ENCODE peak calls at places on chromosomes 1 and 21, in eight cellular contexts. A is activated naive CD4-positive, alpha-beta T cell treated with anti-CD3 and anti-CD28 coated beads for 36 hours; N is kidney glomerular epithelial cell; X is cardiac muscle cell; S is heart right ventricle; K is Calu3; Z is T-cell; F is globus pallidus. B is an unnamed sample.

GRCh38 chr1:21563971-21564370 is 54.7 kb downstream of the ALPL start:
- DNase-seq in A (no peak), N (no peak), X (no peak), S (no peak), K (no peak), Z (no peak), F (no peak), B (no peak)

GRCh38 chr1:195714248-195714647 is 894.0 kb downstream of the KCNT2 start:
- DNase-seq in A (no peak), N (no peak), X (no peak), S (no peak), K (no peak), Z (no peak), F (no peak), B (no peak)

GRCh38 chr21:36718951-36719501 is 20.1 kb downstream of the SIM2 start:
- DNase-seq in A (no peak), N (no peak), X (no peak), S (no peak), K (peak; percentile 82), Z (no peak), F (peak; percentile 88), B (no peak)

GRCh38 chr1:116971481-116971880 is 30.1 kb upstream of the CD101 start:
- DNase-seq in A (no peak), N (no peak), X (no peak), S (no peak), K (no peak), Z (no peak), F (no peak), B (no peak)

GRCh38 chr1:6208723-6209660 is 3.1 kb downstream of the RNF207 start:
- DNase-seq in A (peak; percentile 13), N (no peak), X (peak; percentile 51), S (peak; percentile 63), K (no peak), Z (no peak), F (no peak), B (no peak)

GRCh38 chr1:16720403-16721223 is 19.7 kb upstream of the RNU1-4 start:
- DNase-seq in A (no peak), N (no peak), X (no peak), S (no peak), K (no peak), Z (no peak), F (no peak), B (no peak)

GRCh38 chr1:5551274-5551966 is 440.8 kb downstream of the NPHP4 start:
- DNase-seq in A (peak; percentile 25), N (no peak), X (no peak), S (no peak), K (no peak), Z (no peak), F (no peak), B (no peak)

GRCh38 chr1:176494436-176494835 is 31.5 kb downstream of the PAPPA2 start:
- DNase-seq in A (no peak), N (no peak), X (no peak), S (peak; percentile 27), K (no peak), Z (no peak), F (no peak), B (no peak)

GRCh38 chr1:174990382-174990999 is 9.3 kb upstream of the CACYBP start:
- DNase-seq in A (no peak), N (peak; percentile 67), X (no peak), S (no peak), K (no peak), Z (no peak), F (peak; percentile 52), B (no peak)

GRCh38 chr21:43921602-43921978 is 56.6 kb downstream of the AGPAT3 start:
- DNase-seq in A (peak; percentile 68), N (no peak), X (no peak), S (no peak), K (no peak), Z (no peak), F (no peak), B (no peak)

GRCh38 chr1:105442901-105443300 is 1613.6 kb upstream of the PRMT6 start:
- DNase-seq in A (no peak), N (no peak), X (no peak), S (no peak), K (no peak), Z (no peak), F (no peak), B (no peak)

GRCh38 chr1:245279346-245279745 is 124.6 kb downstream of the KIF26B start:
- DNase-seq in A (no peak), N (no peak), X (no peak), S (no peak), K (no peak), Z (no peak), F (no peak), B (no peak)

GRCh38 chr1:76867342-76868130 is at the start of gene ST6GALNAC5:
- DNase-seq in A (peak; percentile 12), N (no peak), X (peak; percentile 68), S (no peak), K (no peak), Z (no peak), F (no peak), B (no peak)

GRCh38 chr1:30928171-30928570 is 19.6 kb upstream of the SDC3 start:
- DNase-seq in A (no peak), N (no peak), X (no peak), S (no peak), K (no peak), Z (no peak), F (no peak), B (no peak)

GRCh38 chr1:201450721-201451291 is 18.2 kb downstream of the PHLDA3 start:
- DNase-seq in A (no peak), N (peak; percentile 63), X (peak; percentile 45), S (peak; percentile 71), K (peak; percentile 26), Z (no peak), F (peak; percentile 85), B (peak; percentile 69)

GRCh38 chr1:171515299-171515698 is 30.0 kb downstream of the PRRC2C start:
- DNase-seq in A (no peak), N (no peak), X (no peak), S (no peak), K (no peak), Z (no peak), F (no peak), B (no peak)

GRCh38 chr1:44044071-44044801 is 13.0 kb upstream of the SLC6A9 start:
- DNase-seq in A (no peak), N (no peak), X (no peak), S (no peak), K (no peak), Z (no peak), F (no peak), B (no peak)

GRCh38 chr1:204457665-204458064 is 36.9 kb downstream of the PIK3C2B start:
- DNase-seq in A (no peak), N (no peak), X (no peak), S (no peak), K (no peak), Z (no peak), F (no peak), B (no peak)

GRCh38 chr21:41361786-41362604 is at the start of gene MX2:
- DNase-seq in A (peak; percentile 89), N (no peak), X (no peak), S (peak; percentile 69), K (peak; percentile 43), Z (peak; percentile 79), F (peak; percentile 27), B (no peak)

GRCh38 chr1:94907161-94907560 is 19.7 kb downstream of the CNN3 start:
- DNase-seq in A (no peak), N (no peak), X (no peak), S (no peak), K (no peak), Z (no peak), F (no peak), B (no peak)

GRCh38 chr1:1021010-1021845 is 1.3 kb downstream of the AGRN start:
- DNase-seq in A (no peak), N (peak; percentile 11), X (no peak), S (peak; percentile 80), K (peak; percentile 78), Z (no peak), F (no peak), B (no peak)

GRCh38 chr1:1435094-1435903 is at the start of gene VWA1:
- DNase-seq in A (peak; percentile 48), N (no peak), X (peak; percentile 82), S (peak; percentile 83), K (peak; percentile 81), Z (peak; percentile 41), F (peak; percentile 81), B (peak; percentile 79)

GRCh38 chr1:224411766-224412165 is 22.8 kb downstream of the WDR26 start:
- DNase-seq in A (no peak), N (peak; percentile 37), X (no peak), S (no peak), K (no peak), Z (no peak), F (no peak), B (no peak)

GRCh38 chr1:5745776-5746610 is 246.2 kb downstream of the NPHP4 start:
- DNase-seq in A (peak; percentile 67), N (peak; percentile 11), X (peak; percentile 83), S (peak; percentile 66), K (peak; percentile 74), Z (peak; percentile 47), F (peak; percentile 59), B (peak; percentile 26)

GRCh38 chr1:41977329-41977728 is 58.6 kb upstream of the HIVEP3 start:
- DNase-seq in A (no peak), N (no peak), X (no peak), S (no peak), K (peak; percentile 13), Z (no peak), F (no peak), B (no peak)

GRCh38 chr21:46477765-46478164 is 19.1 kb downstream of the DIP2A start:
- DNase-seq in A (no peak), N (no peak), X (no peak), S (no peak), K (no peak), Z (no peak), F (no peak), B (no peak)

GRCh38 chr21:25573409-25574206 is 33.7 kb downstream of the MRPL39 start:
- DNase-seq in A (peak; percentile 82), N (peak; percentile 98), X (no peak), S (no peak), K (peak; percentile 10), Z (no peak), F (no peak), B (no peak)

GRCh38 chr1:174308604-174309003 is 139.2 kb upstream of the GPR52 start:
- DNase-seq in A (no peak), N (no peak), X (no peak), S (no peak), K (no peak), Z (no peak), F (no peak), B (no peak)

GRCh38 chr1:31587720-31588423 is 11.6 kb downstream of the TINAGL1 start:
- DNase-seq in A (peak; percentile 67), N (peak; percentile 45), X (peak; percentile 67), S (peak; percentile 73), K (peak; percentile 83), Z (peak; percentile 8), F (peak; percentile 22), B (no peak)

GRCh38 chr1:31714442-31715096 is 10.8 kb upstream of the COL16A1 start:
- DNase-seq in A (peak; percentile 43), N (peak; percentile 11), X (peak; percentile 81), S (peak; percentile 73), K (no peak), Z (no peak), F (peak; percentile 56), B (peak; percentile 32)

GRCh38 chr21:42523941-42524340 is 10.3 kb downstream of the SLC37A1 start:
- DNase-seq in A (no peak), N (no peak), X (no peak), S (no peak), K (no peak), Z (no peak), F (no peak), B (no peak)

GRCh38 chr1:13779930-13780329 is 79.9 kb downstream of the PRDM2 start:
- DNase-seq in A (no peak), N (no peak), X (no peak), S (no peak), K (no peak), Z (no peak), F (no peak), B (no peak)

GRCh38 chr21:33383056-33383888 is 19.9 kb upstream of the IFNGR2 start:
- DNase-seq in A (peak; percentile 92), N (peak; percentile 65), X (peak; percentile 6), S (no peak), K (peak; percentile 76), Z (peak; percentile 41), F (no peak), B (peak; percentile 16)

GRCh38 chr1:6112690-6113005 is 67.0 kb downstream of the KCNAB2 start:
- DNase-seq in A (no peak), N (no peak), X (no peak), S (peak; percentile 0), K (no peak), Z (no peak), F (no peak), B (no peak)